ENCODE peak calls at places on chromosomes 5 and 9, in six cellular contexts. T is renal cortical epithelial cell; Q is germinal center; L is stimulated activated naive CD8-positive, alpha-beta T cell treated with anti-CD3 and anti-CD28 coated beads, Interleukin-15, amount 100 ng/mL, for 72 hours; E is stomach; R is mucosa of descending colon. Y is an unnamed sample.

GRCh38 chr9:29969408-29969807 is 2396.1 kb upstream of the C9orf72 start:
- DNase-seq in T (no peak), E (no peak), Q (no peak), L (no peak), R (no peak), Y (no peak)

GRCh38 chr9:79975471-79976316 is 403.9 kb downstream of the TLE4 start:
- DNase-seq in R (no peak), T (no peak), E (no peak), L (no peak), Q (no peak), Y (no peak)

GRCh38 chr9:121634800-121635261 is 16.6 kb upstream of the DAB2IP start:
- DNase-seq in Q (no peak), T (no peak), L (no peak), E (no peak), R (peak; percentile 38), Y (peak; percentile 89)

GRCh38 chr5:158388018-158388417 is 529.1 kb upstream of the CLINT1 start:
- DNase-seq in T (peak; percentile 62), E (no peak), R (peak; percentile 65), L (no peak), Q (no peak), Y (no peak)

GRCh38 chr5:109076741-109077140 is 329.0 kb downstream of the FER start:
- DNase-seq in E (no peak), Q (no peak), R (no peak), L (no peak), T (no peak), Y (no peak)

GRCh38 chr9:122580360-122580759 is 2.8 kb downstream of the OR1L8 start:
- DNase-seq in R (no peak), L (no peak), T (peak; percentile 85), E (no peak), Q (no peak), Y (no peak)

GRCh38 chr9:129885018-129885669 is 49.9 kb downstream of the USP20 start:
- DNase-seq in R (peak; percentile 69), E (peak; percentile 54), T (no peak), L (peak; percentile 55), Q (no peak), Y (no peak)

GRCh38 chr5:147223951-147224791 is 10.7 kb upstream of the STK32A start:
- DNase-seq in R (peak; percentile 67), E (peak; percentile 31), Q (no peak), T (peak; percentile 49), L (no peak), Y (no peak)

GRCh38 chr5:1652873-1653707 is 129.3 kb upstream of the LPCAT1 start:
- DNase-seq in E (no peak), T (no peak), Q (peak; percentile 65), L (no peak), R (no peak), Y (no peak)

GRCh38 chr9:107650321-107650720 is 160.8 kb upstream of the KLF4 start:
- DNase-seq in R (no peak), L (no peak), Q (no peak), E (no peak), T (no peak), Y (peak; percentile 57)

GRCh38 chr5:157471709-157472108 is 11.7 kb downstream of the NIPAL4 start:
- DNase-seq in Q (peak; percentile 52), R (peak; percentile 40), T (peak; percentile 39), E (no peak), L (no peak), Y (peak; percentile 70)

GRCh38 chr5:97297063-97297715 is 114.1 kb upstream of the RIOK2 start:
- DNase-seq in E (no peak), Q (peak; percentile 3), L (no peak), R (peak; percentile 58), T (no peak), Y (peak; percentile 77)

GRCh38 chr9:99294850-99295461 is 72.9 kb downstream of the SEC61B start:
- DNase-seq in T (no peak), Q (no peak), R (no peak), E (no peak), L (no peak), Y (no peak)

GRCh38 chr9:129629251-129629650 is 3.3 kb downstream of the NTMT1 start:
- DNase-seq in R (no peak), T (no peak), Q (no peak), E (no peak), L (no peak), Y (no peak)

GRCh38 chr5:175658299-175659145 is 651 bp downstream of the HRH2 start:
- DNase-seq in L (peak; percentile 28), T (no peak), R (no peak), Q (no peak), E (peak; percentile 35), Y (peak; percentile 68)

GRCh38 chr9:16871358-16872151 is 1.1 kb upstream of the BNC2 start:
- DNase-seq in E (peak; percentile 35), Q (peak; percentile 5), R (peak; percentile 38), L (peak; percentile 0), T (no peak), Y (peak; percentile 73)

GRCh38 chr5:83099445-83099844 is 22.1 kb downstream of the XRCC4 start:
- DNase-seq in L (no peak), R (no peak), T (no peak), Q (no peak), E (no peak), Y (no peak)

GRCh38 chr5:132475939-132476852 is 14.4 kb downstream of the IRF1 start:
- DNase-seq in Q (no peak), R (no peak), L (peak; percentile 28), T (no peak), E (peak; percentile 32), Y (no peak)

GRCh38 chr5:17182494-17182893 is 34.9 kb upstream of the BASP1 start:
- DNase-seq in T (no peak), Q (no peak), L (no peak), R (no peak), E (no peak), Y (no peak)

GRCh38 chr5:117207088-117207668 is 632.6 kb upstream of the SEMA6A start:
- DNase-seq in Q (no peak), R (no peak), E (no peak), L (no peak), T (no peak), Y (no peak)

GRCh38 chr9:126582427-126582826 is 31.3 kb upstream of the LMX1B start:
- DNase-seq in Q (no peak), T (no peak), L (no peak), E (no peak), R (no peak), Y (no peak)

GRCh38 chr9:34522971-34523797 is at the start of gene ENHO:
- DNase-seq in L (peak; percentile 95), T (peak; percentile 54), Q (peak; percentile 94), E (peak; percentile 90), R (peak; percentile 90), Y (peak; percentile 95)

GRCh38 chr9:27943544-27943943 is 370.3 kb upstream of the C9orf72 start:
- DNase-seq in T (no peak), Q (no peak), L (no peak), E (no peak), R (no peak), Y (no peak)

GRCh38 chr5:137622850-137623249 is 113.0 kb downstream of the KLHL3 start:
- DNase-seq in Q (peak; percentile 18), L (no peak), E (peak; percentile 86), T (peak; percentile 73), R (peak; percentile 22), Y (no peak)

GRCh38 chr5:127870914-127871313 is 167.7 kb downstream of the CCDC192 start:
- DNase-seq in R (peak; percentile 64), E (peak; percentile 78), L (no peak), T (no peak), Q (no peak), Y (no peak)

GRCh38 chr5:67493676-67494075 is 297.1 kb upstream of the CD180 start:
- DNase-seq in R (peak; percentile 69), E (peak; percentile 37), T (peak; percentile 36), L (no peak), Q (no peak), Y (peak; percentile 68)

GRCh38 chr9:92406506-92406905 is 2.1 kb upstream of the OGN start:
- DNase-seq in T (no peak), R (peak; percentile 48), E (no peak), Q (peak; percentile 48), L (peak; percentile 7), Y (no peak)

GRCh38 chr5:102722930-102723329 is 32.2 kb upstream of the PAM start:
- DNase-seq in T (peak; percentile 42), E (no peak), L (no peak), R (no peak), Q (no peak), Y (no peak)

GRCh38 chr5:1555011-1555807 is 31.4 kb upstream of the LPCAT1 start:
- DNase-seq in Q (no peak), L (no peak), T (peak; percentile 99), R (no peak), E (no peak), Y (peak; percentile 58)

GRCh38 chr9:87678650-87679355 is 47.1 kb upstream of the CTSL start:
- DNase-seq in E (peak; percentile 57), L (no peak), T (peak; percentile 65), Q (peak; percentile 25), R (peak; percentile 67), Y (peak; percentile 79)

GRCh38 chr9:107624216-107624948 is 134.8 kb upstream of the KLF4 start:
- DNase-seq in T (no peak), L (no peak), E (no peak), Q (no peak), R (no peak), Y (no peak)

GRCh38 chr9:33222031-33222430 is 17.9 kb upstream of the SPINK4 start:
- DNase-seq in E (no peak), L (no peak), Q (no peak), R (no peak), T (no peak), Y (no peak)

GRCh38 chr5:78328585-78329173 is 31.7 kb upstream of the SCAMP1 start:
- DNase-seq in Q (no peak), T (peak; percentile 80), L (no peak), E (no peak), R (no peak), Y (no peak)

GRCh38 chr9:78884611-78885150 is 587.8 kb downstream of the PSAT1 start:
- DNase-seq in Q (no peak), L (no peak), T (no peak), R (no peak), E (no peak), Y (no peak)

Y was measured in islet precursor cell.